ENCODE peak calls at places on chromosomes 1 and 21, in six cellular contexts. One of them, this sample, is unnamed.

GRCh38 chr1:245411245-245411644 is 256.5 kb downstream of the KIF26B start:
- DNase-seq in B cell: no peak
- DNase-seq in prostate gland: no peak
- DNase-seq in tibial nerve: no peak
- DNase-seq in MM.1S: no peak
- DNase-seq in astrocyte: peak
- DNase-seq in this sample: no peak

GRCh38 chr21:31180256-31181088 is 142.2 kb upstream of the KRTAP19-8 start:
- DNase-seq in prostate gland: no peak
- DNase-seq in MM.1S: peak
- DNase-seq in tibial nerve: no peak
- DNase-seq in astrocyte: no peak
- DNase-seq in B cell: peak
- DNase-seq in this sample: peak

GRCh38 chr21:36113647-36114428 is 21.0 kb upstream of the CBR3 start:
- DNase-seq in tibial nerve: no peak
- DNase-seq in B cell: no peak
- DNase-seq in astrocyte: no peak
- DNase-seq in MM.1S: peak
- DNase-seq in prostate gland: peak
- DNase-seq in this sample: no peak

GRCh38 chr1:210412240-210412639 is 83.5 kb downstream of the HHAT start:
- DNase-seq in tibial nerve: no peak
- DNase-seq in prostate gland: no peak
- DNase-seq in B cell: no peak
- DNase-seq in MM.1S: no peak
- DNase-seq in astrocyte: no peak
- DNase-seq in this sample: no peak

GRCh38 chr1:227316941-227317540 is 1.3 kb downstream of the CDC42BPA start:
- DNase-seq in B cell: no peak
- DNase-seq in astrocyte: peak
- DNase-seq in tibial nerve: no peak
- DNase-seq in prostate gland: no peak
- DNase-seq in MM.1S: no peak
- DNase-seq in this sample: no peak

GRCh38 chr21:27954806-27955205 is 987.9 kb upstream of the ADAMTS5 start:
- DNase-seq in tibial nerve: no peak
- DNase-seq in astrocyte: peak
- DNase-seq in prostate gland: no peak
- DNase-seq in MM.1S: no peak
- DNase-seq in B cell: no peak
- DNase-seq in this sample: no peak

GRCh38 chr21:39153373-39153772 is 29.9 kb downstream of the PSMG1 start:
- DNase-seq in B cell: no peak
- DNase-seq in MM.1S: peak
- DNase-seq in astrocyte: no peak
- DNase-seq in prostate gland: no peak
- DNase-seq in tibial nerve: no peak
- DNase-seq in this sample: no peak

GRCh38 chr1:1034438-1034759 is 14.5 kb downstream of the AGRN start:
- DNase-seq in astrocyte: no peak
- DNase-seq in tibial nerve: no peak
- DNase-seq in prostate gland: no peak
- DNase-seq in B cell: no peak
- DNase-seq in MM.1S: no peak
- DNase-seq in this sample: no peak

GRCh38 chr1:3634059-3634800 is 9.4 kb downstream of the TPRG1L start:
- DNase-seq in B cell: no peak
- DNase-seq in prostate gland: no peak
- DNase-seq in tibial nerve: no peak
- DNase-seq in astrocyte: no peak
- DNase-seq in MM.1S: no peak
- DNase-seq in this sample: no peak

GRCh38 chr1:223343692-223344091 is 20.3 kb downstream of the SUSD4 start:
- DNase-seq in astrocyte: no peak
- DNase-seq in MM.1S: no peak
- DNase-seq in tibial nerve: no peak
- DNase-seq in prostate gland: no peak
- DNase-seq in B cell: no peak
- DNase-seq in this sample: no peak

GRCh38 chr1:94039514-94039870 is 81.5 kb downstream of the ABCA4 start:
- DNase-seq in B cell: peak
- DNase-seq in prostate gland: peak
- DNase-seq in MM.1S: peak
- DNase-seq in tibial nerve: peak
- DNase-seq in astrocyte: peak
- DNase-seq in this sample: peak

GRCh38 chr1:23798662-23799142 is 1.9 kb downstream of the GALE start:
- DNase-seq in MM.1S: no peak
- DNase-seq in astrocyte: no peak
- DNase-seq in prostate gland: no peak
- DNase-seq in B cell: no peak
- DNase-seq in tibial nerve: no peak
- DNase-seq in this sample: no peak

GRCh38 chr1:5890346-5891106 is 101.7 kb downstream of the NPHP4 start:
- DNase-seq in prostate gland: no peak
- DNase-seq in tibial nerve: no peak
- DNase-seq in MM.1S: no peak
- DNase-seq in B cell: no peak
- DNase-seq in astrocyte: no peak
- DNase-seq in this sample: no peak

GRCh38 chr1:47931395-47931794 is 65.8 kb downstream of the TRABD2B start:
- DNase-seq in astrocyte: no peak
- DNase-seq in B cell: no peak
- DNase-seq in tibial nerve: no peak
- DNase-seq in prostate gland: no peak
- DNase-seq in MM.1S: peak
- DNase-seq in this sample: no peak

GRCh38 chr1:29639741-29640427 is 403.6 kb downstream of the PTPRU start:
- DNase-seq in MM.1S: peak
- DNase-seq in astrocyte: peak
- DNase-seq in tibial nerve: no peak
- DNase-seq in prostate gland: no peak
- DNase-seq in B cell: no peak
- DNase-seq in this sample: no peak

GRCh38 chr1:236502972-236503639 is 20.7 kb upstream of the LGALS8 start:
- DNase-seq in prostate gland: peak
- DNase-seq in tibial nerve: no peak
- DNase-seq in MM.1S: no peak
- DNase-seq in B cell: peak
- DNase-seq in astrocyte: peak
- DNase-seq in this sample: no peak

GRCh38 chr1:43582162-43582566 is 51.5 kb downstream of the PTPRF start:
- DNase-seq in astrocyte: peak
- DNase-seq in prostate gland: peak
- DNase-seq in B cell: no peak
- DNase-seq in MM.1S: no peak
- DNase-seq in tibial nerve: no peak
- DNase-seq in this sample: peak

GRCh38 chr1:33347650-33347992 is 26.7 kb upstream of the A3GALT2 start:
- DNase-seq in tibial nerve: no peak
- DNase-seq in B cell: no peak
- DNase-seq in astrocyte: no peak
- DNase-seq in MM.1S: no peak
- DNase-seq in prostate gland: no peak
- DNase-seq in this sample: no peak

GRCh38 chr1:226674892-226675719 is 64.0 kb downstream of the ITPKB start:
- DNase-seq in prostate gland: no peak
- DNase-seq in B cell: peak
- DNase-seq in MM.1S: no peak
- DNase-seq in tibial nerve: no peak
- DNase-seq in astrocyte: no peak
- DNase-seq in this sample: peak

GRCh38 chr21:46374761-46375389 is 50.9 kb downstream of the PCNT start:
- DNase-seq in prostate gland: no peak
- DNase-seq in astrocyte: no peak
- DNase-seq in tibial nerve: no peak
- DNase-seq in B cell: no peak
- DNase-seq in MM.1S: no peak
- DNase-seq in this sample: no peak

GRCh38 chr1:78126506-78126905 is 80.7 kb downstream of the GIPC2 start:
- DNase-seq in B cell: no peak
- DNase-seq in astrocyte: peak
- DNase-seq in tibial nerve: no peak
- DNase-seq in prostate gland: no peak
- DNase-seq in MM.1S: no peak
- DNase-seq in this sample: no peak

GRCh38 chr1:38018864-38019343 is 6.4 kb downstream of the UTP11 start:
- DNase-seq in tibial nerve: no peak
- DNase-seq in B cell: no peak
- DNase-seq in astrocyte: no peak
- DNase-seq in prostate gland: no peak
- DNase-seq in MM.1S: no peak
- DNase-seq in this sample: no peak

GRCh38 chr1:150798509-150798908 is 9.6 kb downstream of the CTSK start:
- DNase-seq in B cell: no peak
- DNase-seq in tibial nerve: no peak
- DNase-seq in MM.1S: no peak
- DNase-seq in astrocyte: peak
- DNase-seq in prostate gland: no peak
- DNase-seq in this sample: no peak

GRCh38 chr21:43884861-43885370 is 19.9 kb downstream of the AGPAT3 start:
- DNase-seq in B cell: no peak
- DNase-seq in tibial nerve: no peak
- DNase-seq in astrocyte: no peak
- DNase-seq in MM.1S: no peak
- DNase-seq in prostate gland: no peak
- DNase-seq in this sample: no peak

GRCh38 chr1:228112617-228113016 is 3.5 kb upstream of the MRPL55 start:
- DNase-seq in MM.1S: no peak
- DNase-seq in tibial nerve: no peak
- DNase-seq in prostate gland: no peak
- DNase-seq in astrocyte: no peak
- DNase-seq in B cell: no peak
- DNase-seq in this sample: no peak

GRCh38 chr1:17925838-17926237 is 170.7 kb downstream of the ACTL8 start:
- DNase-seq in prostate gland: no peak
- DNase-seq in MM.1S: no peak
- DNase-seq in B cell: no peak
- DNase-seq in astrocyte: no peak
- DNase-seq in tibial nerve: no peak
- DNase-seq in this sample: no peak

GRCh38 chr1:17920881-17921635 is 165.9 kb downstream of the ACTL8 start:
- DNase-seq in B cell: no peak
- DNase-seq in astrocyte: no peak
- DNase-seq in tibial nerve: no peak
- DNase-seq in MM.1S: no peak
- DNase-seq in prostate gland: no peak
- DNase-seq in this sample: no peak

GRCh38 chr1:17924578-17924977 is 169.4 kb downstream of the ACTL8 start:
- DNase-seq in MM.1S: no peak
- DNase-seq in tibial nerve: no peak
- DNase-seq in prostate gland: no peak
- DNase-seq in astrocyte: no peak
- DNase-seq in B cell: no peak
- DNase-seq in this sample: no peak

GRCh38 chr1:17923684-17924083 is 168.6 kb downstream of the ACTL8 start:
- DNase-seq in B cell: no peak
- DNase-seq in prostate gland: no peak
- DNase-seq in MM.1S: no peak
- DNase-seq in tibial nerve: no peak
- DNase-seq in astrocyte: no peak
- DNase-seq in this sample: no peak

GRCh38 chr1:17922833-17923232 is 167.7 kb downstream of the ACTL8 start:
- DNase-seq in MM.1S: no peak
- DNase-seq in prostate gland: no peak
- DNase-seq in astrocyte: no peak
- DNase-seq in tibial nerve: no peak
- DNase-seq in B cell: peak
- DNase-seq in this sample: peak
- TF ChIP-seq CTCF in MM.1S: peak
- TF ChIP-seq CTCF in prostate gland: peak
- TF ChIP-seq CTCF in astrocyte: peak
- TF ChIP-seq CTCF in tibial nerve: no peak
- TF ChIP-seq CTCF in B cell: peak
- TF ChIP-seq CTCF in this sample: peak

GRCh38 chr1:239303289-239303688 is 83.1 kb upstream of the CHRM3 start:
- DNase-seq in prostate gland: no peak
- DNase-seq in B cell: no peak
- DNase-seq in astrocyte: no peak
- DNase-seq in tibial nerve: no peak
- DNase-seq in MM.1S: no peak
- DNase-seq in this sample: no peak

GRCh38 chr1:239306426-239306825 is 79.9 kb upstream of the CHRM3 start:
- DNase-seq in B cell: no peak
- DNase-seq in MM.1S: no peak
- DNase-seq in tibial nerve: no peak
- DNase-seq in prostate gland: no peak
- DNase-seq in astrocyte: no peak
- DNase-seq in this sample: no peak

GRCh38 chr1:239311331-239311730 is 75.0 kb upstream of the CHRM3 start:
- DNase-seq in tibial nerve: no peak
- DNase-seq in MM.1S: no peak
- DNase-seq in B cell: no peak
- DNase-seq in prostate gland: no peak
- DNase-seq in astrocyte: no peak
- DNase-seq in this sample: no peak

GRCh38 chr1:239307886-239308285 is 78.5 kb upstream of the CHRM3 start:
- DNase-seq in MM.1S: no peak
- DNase-seq in prostate gland: no peak
- DNase-seq in astrocyte: no peak
- DNase-seq in tibial nerve: no peak
- DNase-seq in B cell: no peak
- DNase-seq in this sample: no peak

GRCh38 chr1:239308701-239309333 is 77.6 kb upstream of the CHRM3 start:
- DNase-seq in astrocyte: no peak
- DNase-seq in MM.1S: peak
- DNase-seq in prostate gland: no peak
- DNase-seq in B cell: no peak
- DNase-seq in tibial nerve: no peak
- DNase-seq in this sample: no peak
- TF ChIP-seq CTCF in astrocyte: peak
- TF ChIP-seq CTCF in MM.1S: peak
- TF ChIP-seq CTCF in prostate gland: no peak
- TF ChIP-seq CTCF in B cell: no peak
- TF ChIP-seq CTCF in tibial nerve: peak
- TF ChIP-seq CTCF in this sample: peak

GRCh38 chr1:195806060-195806459 is 802.2 kb downstream of the KCNT2 start:
- DNase-seq in astrocyte: no peak
- DNase-seq in B cell: no peak
- DNase-seq in tibial nerve: no peak
- DNase-seq in MM.1S: no peak
- DNase-seq in prostate gland: no peak
- DNase-seq in this sample: no peak

GRCh38 chr1:195799016-195799415 is 809.2 kb downstream of the KCNT2 start:
- DNase-seq in astrocyte: no peak
- DNase-seq in tibial nerve: no peak
- DNase-seq in prostate gland: no peak
- DNase-seq in B cell: no peak
- DNase-seq in MM.1S: no peak
- DNase-seq in this sample: no peak

GRCh38 chr1:195804547-195804946 is 803.7 kb downstream of the KCNT2 start:
- DNase-seq in B cell: no peak
- DNase-seq in prostate gland: no peak
- DNase-seq in MM.1S: peak
- DNase-seq in tibial nerve: no peak
- DNase-seq in astrocyte: no peak
- DNase-seq in this sample: no peak
- TF ChIP-seq CTCF in B cell: no peak
- TF ChIP-seq CTCF in prostate gland: no peak
- TF ChIP-seq CTCF in MM.1S: peak
- TF ChIP-seq CTCF in tibial nerve: no peak
- TF ChIP-seq CTCF in astrocyte: no peak
- TF ChIP-seq CTCF in this sample: no peak

GRCh38 chr1:119715542-119715941 is 3.8 kb downstream of the PHGDH start:
- DNase-seq in B cell: no peak
- DNase-seq in MM.1S: no peak
- DNase-seq in astrocyte: peak
- DNase-seq in prostate gland: no peak
- DNase-seq in tibial nerve: no peak
- DNase-seq in this sample: no peak
- TF ChIP-seq CTCF in B cell: no peak
- TF ChIP-seq CTCF in MM.1S: no peak
- TF ChIP-seq CTCF in astrocyte: no peak
- TF ChIP-seq CTCF in prostate gland: no peak
- TF ChIP-seq CTCF in tibial nerve: no peak
- TF ChIP-seq CTCF in this sample: no peak

This sample was measured in GM10248.